ENCODE peak calls at places on chromosomes 16 and 17, in five cellular contexts. I is heart left ventricle, R is A549, H is lower leg skin, B is ovary. O is an unnamed sample.

GRCh38 chr16:70370924-70371323 is 24.2 kb downstream of the DDX19A start:
- DNase-seq in I (no peak), R (no peak), H (no peak), B (no peak), O (no peak)

GRCh38 chr16:8878523-8878911 is 3.6 kb upstream of the LITAFD start:
- DNase-seq in I (no peak), R (no peak), H (no peak), B (no peak), O (no peak)

GRCh38 chr17:55783684-55784245 is 32.9 kb downstream of the PCTP start:
- DNase-seq in I (peak; percentile 79), R (no peak), H (peak; percentile 96), B (no peak), O (peak; percentile 95)

GRCh38 chr17:78998311-78999055 is 11.1 kb downstream of the CANT1 start:
- DNase-seq in I (peak; percentile 63), R (no peak), H (peak; percentile 88), B (peak; percentile 43), O (no peak)

GRCh38 chr17:77526728-77527355 is 386.1 kb downstream of the SEC14L1 start:
- DNase-seq in I (no peak), R (no peak), H (no peak), B (no peak), O (no peak)

GRCh38 chr17:49952209-49952911 is 16.6 kb upstream of the DLX4 start:
- DNase-seq in I (peak; percentile 60), R (peak; percentile 98), H (peak; percentile 95), B (peak; percentile 83), O (peak; percentile 94)

GRCh38 chr17:65370669-65371126 is 190.8 kb downstream of the AXIN2 start:
- DNase-seq in I (no peak), R (no peak), H (no peak), B (no peak), O (peak; percentile 55)

GRCh38 chr16:4190934-4191333 is 50.9 kb downstream of the SRL start:
- DNase-seq in I (no peak), R (no peak), H (no peak), B (no peak), O (no peak)

GRCh38 chr16:8869212-8869987 is 594 bp upstream of the CARHSP1 start:
- DNase-seq in I (no peak), R (no peak), H (no peak), B (no peak), O (no peak)

GRCh38 chr17:82765357-82765756 is 13.5 kb downstream of the TBCD start:
- DNase-seq in I (no peak), R (no peak), H (no peak), B (peak; percentile 75), O (no peak)

GRCh38 chr16:719815-720506 is 985 bp upstream of the ANTKMT start:
- DNase-seq in I (no peak), R (peak; percentile 70), H (no peak), B (no peak), O (no peak)

GRCh38 chr16:31356566-31357323 is 1.8 kb downstream of the ITGAX start:
- DNase-seq in I (no peak), R (no peak), H (no peak), B (no peak), O (no peak)

GRCh38 chr17:15463363-15463762 is 4.1 kb downstream of the CDRT4 start:
- DNase-seq in I (no peak), R (no peak), H (no peak), B (peak; percentile 41), O (no peak)

GRCh38 chr17:27878776-27879562 is 14.2 kb downstream of the LYRM9 start:
- DNase-seq in I (peak; percentile 30), R (no peak), H (no peak), B (peak; percentile 47), O (no peak)

GRCh38 chr16:23962001-23962400 is 126.2 kb downstream of the PRKCB start:
- DNase-seq in I (no peak), R (no peak), H (peak; percentile 65), B (no peak), O (no peak)

GRCh38 chr16:48014349-48015135 is 141.3 kb downstream of the ABCC12 start:
- DNase-seq in I (no peak), R (peak; percentile 12), H (no peak), B (no peak), O (peak; percentile 92)

GRCh38 chr17:82188001-82188961 is 24.4 kb downstream of the CCDC57 start:
- DNase-seq in I (no peak), R (no peak), H (no peak), B (no peak), O (no peak)

GRCh38 chr17:33260638-33261037 is 32.5 kb downstream of the ASIC2 start:
- DNase-seq in I (no peak), R (no peak), H (no peak), B (no peak), O (no peak)

GRCh38 chr17:7130626-7131467 is 16.2 kb upstream of the ASGR2 start:
- DNase-seq in I (no peak), R (no peak), H (no peak), B (no peak), O (no peak)

GRCh38 chr17:75020331-75021110 is 8.1 kb downstream of the MRPL58 start:
- DNase-seq in I (no peak), R (no peak), H (no peak), B (no peak), O (no peak)

GRCh38 chr16:28010671-28011070 is 52.8 kb downstream of the GSG1L start:
- DNase-seq in I (no peak), R (no peak), H (no peak), B (no peak), O (no peak)

GRCh38 chr16:28494141-28494851 is at the start of gene APOBR:
- DNase-seq in I (peak; percentile 54), R (no peak), H (no peak), B (no peak), O (peak; percentile 93)

GRCh38 chr16:72530434-72530833 is 358.5 kb upstream of the PMFBP1 start:
- DNase-seq in I (no peak), R (no peak), H (no peak), B (no peak), O (no peak)

GRCh38 chr16:67101301-67101675 is 8.5 kb upstream of the PHAF1 start:
- DNase-seq in I (no peak), R (no peak), H (no peak), B (no peak), O (no peak)

GRCh38 chr17:57902800-57903759 is 52.1 kb downstream of the CUEDC1 start:
- DNase-seq in I (peak; percentile 84), R (peak; percentile 99), H (peak; percentile 95), B (peak; percentile 44), O (peak; percentile 93)

GRCh38 chr17:80389011-80389995 is 25.7 kb upstream of the ENDOV start:
- DNase-seq in I (no peak), R (no peak), H (peak; percentile 56), B (no peak), O (no peak)

GRCh38 chr17:38697061-38697820 is 7.8 kb upstream of the MLLT6 start:
- DNase-seq in I (no peak), R (no peak), H (no peak), B (no peak), O (no peak)

GRCh38 chr16:58118801-58119508 is 10.2 kb downstream of the CFAP20 start:
- DNase-seq in I (no peak), R (no peak), H (no peak), B (no peak), O (no peak)

GRCh38 chr17:82913304-82914043 is 73.7 kb upstream of the ZNF750 start:
- DNase-seq in I (no peak), R (peak; percentile 31), H (no peak), B (no peak), O (no peak)

GRCh38 chr16:86321491-86321890 is 188.8 kb upstream of the FOXF1 start:
- DNase-seq in I (no peak), R (no peak), H (no peak), B (no peak), O (no peak)

DNA sequence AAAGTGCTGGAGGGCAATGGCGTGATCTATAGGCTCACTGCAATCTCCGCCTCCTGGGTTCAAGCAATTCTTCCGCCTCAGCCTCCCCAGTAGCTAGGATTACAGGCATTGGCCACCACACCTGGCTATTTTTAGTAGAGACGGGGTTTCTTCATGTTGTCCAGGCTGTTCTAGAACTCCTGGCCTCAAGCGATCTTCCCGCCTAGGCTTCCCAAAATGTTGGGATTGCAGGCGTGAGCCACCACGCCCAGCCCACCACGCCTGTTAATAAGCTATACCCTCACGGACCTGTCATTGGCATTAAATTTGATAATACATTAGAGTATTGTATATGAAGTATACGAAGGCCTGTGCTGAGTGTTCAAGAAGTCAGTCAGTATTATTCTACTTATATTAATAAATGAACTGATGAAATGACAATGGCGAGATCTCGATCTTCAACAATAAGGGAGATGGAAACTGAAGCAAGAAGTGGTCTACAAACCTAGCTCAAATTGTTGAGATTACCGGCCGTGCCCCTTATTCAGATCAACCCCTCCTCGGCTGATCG is 818 bp upstream of the BCAS3 start:
- DNase-seq in I (no peak), R (no peak), H (no peak), B (peak; percentile 25), O (peak; percentile 34)
- TF ChIP-seq POLR2A in I (peak; percentile 69), R (peak; percentile 11), H (no peak), B (no peak), O (no peak)

DNA sequence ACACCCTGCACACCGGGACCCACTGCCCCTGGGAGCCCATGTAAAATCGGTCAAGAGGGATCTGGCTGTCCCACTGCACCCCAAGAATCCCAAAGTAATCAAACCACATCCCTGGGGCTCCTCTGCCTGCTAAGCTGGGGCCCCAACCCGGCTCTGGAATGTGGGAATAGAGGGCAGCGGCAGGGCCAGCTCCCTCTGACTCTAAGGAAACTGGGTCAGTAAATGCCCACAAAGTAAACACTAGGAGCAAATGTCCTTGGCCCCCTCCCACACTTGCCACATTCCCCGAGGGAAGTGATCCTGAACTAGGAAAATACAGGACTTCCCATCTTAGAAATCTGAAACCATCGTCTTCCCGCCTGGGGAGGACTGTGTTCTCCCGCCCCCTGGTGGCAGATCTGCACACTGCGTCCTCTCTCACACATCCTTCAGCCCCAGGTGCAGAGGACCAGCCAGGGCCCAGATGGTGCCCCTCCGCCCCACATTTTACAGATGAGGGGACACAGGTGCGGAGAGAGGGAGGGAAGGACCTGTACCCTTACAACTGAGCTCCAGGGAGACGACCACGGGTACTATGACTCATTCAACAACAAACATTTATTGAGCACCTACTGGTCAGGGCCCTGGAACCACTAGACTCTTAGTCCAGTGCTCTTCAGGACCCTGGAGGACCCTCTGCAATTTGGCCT is 10.2 kb downstream of the P3H4 start:
- DNase-seq in I (peak; percentile 84), R (peak; percentile 86), H (peak; percentile 98), B (peak; percentile 89), O (peak; percentile 97)
- TF ChIP-seq POLR2A in I (no peak), R (no peak), H (no peak), B (no peak), O (no peak)

GRCh38 chr17:8288336-8289102 is at the start of gene RANGRF:
- DNase-seq in I (peak; percentile 92), R (peak; percentile 99), H (peak; percentile 98), B (peak; percentile 92), O (peak; percentile 97)
- TF ChIP-seq POLR2A in I (peak; percentile 78), R (peak; percentile 91), H (no peak), B (peak; percentile 63), O (no peak)

GRCh38 chr16:12930881-12931280 is 29.5 kb downstream of the SHISA9 start:
- DNase-seq in I (no peak), R (no peak), H (no peak), B (no peak), O (no peak)

GRCh38 chr16:12925026-12925425 is 23.6 kb downstream of the SHISA9 start:
- DNase-seq in I (no peak), R (no peak), H (no peak), B (no peak), O (no peak)

GRCh38 chr16:12927591-12927990 is 26.2 kb downstream of the SHISA9 start:
- DNase-seq in I (no peak), R (no peak), H (no peak), B (no peak), O (no peak)
- TF ChIP-seq POLR2A in I (no peak), R (no peak), H (no peak), B (no peak), O (no peak)